ENCODE peak calls at places on chromosomes 3 and 15, in ten cellular contexts. One of them, this sample, is unnamed.

GRCh38 chr3:47370887-47371697 is 9.7 kb upstream of the PTPN23 start:
- DNase-seq in activated effector memory CD4-positive, alpha-beta T cell treated with Interleukin-2 at 50 U/mL for 16 hours: peak
- DNase-seq in KG1: no peak
- DNase-seq in caudate nucleus: no peak
- DNase-seq in activated T-cell treated with anti-CD3 and anti-CD28 coated beads, Interleukin-2, amount 50 U/mL, for 72 hours: peak
- DNase-seq in LoVo: no peak
- DNase-seq in BJ: no peak
- DNase-seq in dermis blood vessel endothelial cell: peak
- DNase-seq in AG04449: no peak
- DNase-seq in pons: no peak
- DNase-seq in this sample: peak

GRCh38 chr3:175346573-175347356 is 487.6 kb downstream of the NAALADL2 start:
- DNase-seq in pons: peak
- DNase-seq in BJ: peak
- DNase-seq in activated T-cell treated with anti-CD3 and anti-CD28 coated beads, Interleukin-2, amount 50 U/mL, for 72 hours: no peak
- DNase-seq in caudate nucleus: peak
- DNase-seq in activated effector memory CD4-positive, alpha-beta T cell treated with Interleukin-2 at 50 U/mL for 16 hours: no peak
- DNase-seq in AG04449: peak
- DNase-seq in KG1: no peak
- DNase-seq in LoVo: peak
- DNase-seq in dermis blood vessel endothelial cell: peak
- DNase-seq in this sample: no peak

GRCh38 chr15:47876986-47877385 is 159.7 kb downstream of the SEMA6D start:
- DNase-seq in caudate nucleus: no peak
- DNase-seq in pons: no peak
- DNase-seq in activated effector memory CD4-positive, alpha-beta T cell treated with Interleukin-2 at 50 U/mL for 16 hours: no peak
- DNase-seq in KG1: no peak
- DNase-seq in activated T-cell treated with anti-CD3 and anti-CD28 coated beads, Interleukin-2, amount 50 U/mL, for 72 hours: no peak
- DNase-seq in dermis blood vessel endothelial cell: no peak
- DNase-seq in LoVo: no peak
- DNase-seq in BJ: no peak
- DNase-seq in AG04449: no peak
- DNase-seq in this sample: no peak

GRCh38 chr3:38031022-38031994 is 1.9 kb upstream of the PLCD1 start:
- DNase-seq in activated effector memory CD4-positive, alpha-beta T cell treated with Interleukin-2 at 50 U/mL for 16 hours: peak
- DNase-seq in pons: no peak
- DNase-seq in dermis blood vessel endothelial cell: peak
- DNase-seq in activated T-cell treated with anti-CD3 and anti-CD28 coated beads, Interleukin-2, amount 50 U/mL, for 72 hours: peak
- DNase-seq in caudate nucleus: no peak
- DNase-seq in BJ: no peak
- DNase-seq in AG04449: no peak
- DNase-seq in LoVo: peak
- DNase-seq in KG1: no peak
- DNase-seq in this sample: peak

GRCh38 chr3:194586839-194587238 is 46.4 kb downstream of the TMEM44 start:
- DNase-seq in caudate nucleus: no peak
- DNase-seq in dermis blood vessel endothelial cell: peak
- DNase-seq in activated effector memory CD4-positive, alpha-beta T cell treated with Interleukin-2 at 50 U/mL for 16 hours: no peak
- DNase-seq in activated T-cell treated with anti-CD3 and anti-CD28 coated beads, Interleukin-2, amount 50 U/mL, for 72 hours: no peak
- DNase-seq in BJ: no peak
- DNase-seq in KG1: no peak
- DNase-seq in pons: no peak
- DNase-seq in AG04449: no peak
- DNase-seq in LoVo: no peak
- DNase-seq in this sample: no peak

GRCh38 chr3:52518723-52519444 is 14.8 kb downstream of the NT5DC2 start:
- DNase-seq in dermis blood vessel endothelial cell: no peak
- DNase-seq in activated effector memory CD4-positive, alpha-beta T cell treated with Interleukin-2 at 50 U/mL for 16 hours: no peak
- DNase-seq in LoVo: no peak
- DNase-seq in AG04449: no peak
- DNase-seq in activated T-cell treated with anti-CD3 and anti-CD28 coated beads, Interleukin-2, amount 50 U/mL, for 72 hours: no peak
- DNase-seq in KG1: no peak
- DNase-seq in caudate nucleus: no peak
- DNase-seq in BJ: no peak
- DNase-seq in pons: no peak
- DNase-seq in this sample: no peak

GRCh38 chr3:194170793-194171192 is 34.8 kb downstream of the HES1 start:
- DNase-seq in dermis blood vessel endothelial cell: no peak
- DNase-seq in KG1: no peak
- DNase-seq in AG04449: no peak
- DNase-seq in activated effector memory CD4-positive, alpha-beta T cell treated with Interleukin-2 at 50 U/mL for 16 hours: no peak
- DNase-seq in caudate nucleus: no peak
- DNase-seq in BJ: no peak
- DNase-seq in pons: no peak
- DNase-seq in LoVo: no peak
- DNase-seq in activated T-cell treated with anti-CD3 and anti-CD28 coated beads, Interleukin-2, amount 50 U/mL, for 72 hours: no peak
- DNase-seq in this sample: no peak

GRCh38 chr15:74010929-74011540 is 16.5 kb downstream of the PML start:
- DNase-seq in activated T-cell treated with anti-CD3 and anti-CD28 coated beads, Interleukin-2, amount 50 U/mL, for 72 hours: no peak
- DNase-seq in dermis blood vessel endothelial cell: peak
- DNase-seq in KG1: no peak
- DNase-seq in LoVo: no peak
- DNase-seq in BJ: no peak
- DNase-seq in caudate nucleus: no peak
- DNase-seq in AG04449: no peak
- DNase-seq in pons: no peak
- DNase-seq in activated effector memory CD4-positive, alpha-beta T cell treated with Interleukin-2 at 50 U/mL for 16 hours: no peak
- DNase-seq in this sample: no peak

GRCh38 chr3:33430061-33430460 is 10.1 kb downstream of the UBP1 start:
- DNase-seq in activated T-cell treated with anti-CD3 and anti-CD28 coated beads, Interleukin-2, amount 50 U/mL, for 72 hours: no peak
- DNase-seq in KG1: no peak
- DNase-seq in activated effector memory CD4-positive, alpha-beta T cell treated with Interleukin-2 at 50 U/mL for 16 hours: no peak
- DNase-seq in BJ: no peak
- DNase-seq in pons: no peak
- DNase-seq in LoVo: no peak
- DNase-seq in AG04449: no peak
- DNase-seq in dermis blood vessel endothelial cell: no peak
- DNase-seq in caudate nucleus: no peak
- DNase-seq in this sample: no peak

GRCh38 chr15:70670680-70671079 is 92.7 kb downstream of the UACA start:
- DNase-seq in AG04449: no peak
- DNase-seq in KG1: no peak
- DNase-seq in BJ: no peak
- DNase-seq in pons: no peak
- DNase-seq in activated effector memory CD4-positive, alpha-beta T cell treated with Interleukin-2 at 50 U/mL for 16 hours: no peak
- DNase-seq in dermis blood vessel endothelial cell: no peak
- DNase-seq in LoVo: peak
- DNase-seq in caudate nucleus: no peak
- DNase-seq in activated T-cell treated with anti-CD3 and anti-CD28 coated beads, Interleukin-2, amount 50 U/mL, for 72 hours: no peak
- DNase-seq in this sample: no peak

GRCh38 chr3:84881288-84881687 is 77.5 kb upstream of the CADM2 start:
- DNase-seq in KG1: no peak
- DNase-seq in activated T-cell treated with anti-CD3 and anti-CD28 coated beads, Interleukin-2, amount 50 U/mL, for 72 hours: no peak
- DNase-seq in dermis blood vessel endothelial cell: no peak
- DNase-seq in activated effector memory CD4-positive, alpha-beta T cell treated with Interleukin-2 at 50 U/mL for 16 hours: no peak
- DNase-seq in caudate nucleus: no peak
- DNase-seq in AG04449: no peak
- DNase-seq in LoVo: no peak
- DNase-seq in pons: no peak
- DNase-seq in BJ: no peak
- DNase-seq in this sample: no peak

GRCh38 chr3:104526901-104527401 is 839.8 kb upstream of the ALCAM start:
- DNase-seq in dermis blood vessel endothelial cell: no peak
- DNase-seq in KG1: no peak
- DNase-seq in activated effector memory CD4-positive, alpha-beta T cell treated with Interleukin-2 at 50 U/mL for 16 hours: no peak
- DNase-seq in AG04449: no peak
- DNase-seq in activated T-cell treated with anti-CD3 and anti-CD28 coated beads, Interleukin-2, amount 50 U/mL, for 72 hours: no peak
- DNase-seq in pons: no peak
- DNase-seq in BJ: no peak
- DNase-seq in caudate nucleus: no peak
- DNase-seq in LoVo: no peak
- DNase-seq in this sample: no peak

GRCh38 chr3:94249491-94250079 is 186.7 kb downstream of the NSUN3 start:
- DNase-seq in AG04449: no peak
- DNase-seq in LoVo: peak
- DNase-seq in activated effector memory CD4-positive, alpha-beta T cell treated with Interleukin-2 at 50 U/mL for 16 hours: peak
- DNase-seq in activated T-cell treated with anti-CD3 and anti-CD28 coated beads, Interleukin-2, amount 50 U/mL, for 72 hours: peak
- DNase-seq in pons: peak
- DNase-seq in KG1: peak
- DNase-seq in dermis blood vessel endothelial cell: peak
- DNase-seq in caudate nucleus: peak
- DNase-seq in BJ: no peak
- DNase-seq in this sample: peak

GRCh38 chr3:195767792-195768191 is 43.9 kb downstream of the MUC4 start:
- DNase-seq in pons: no peak
- DNase-seq in BJ: no peak
- DNase-seq in activated T-cell treated with anti-CD3 and anti-CD28 coated beads, Interleukin-2, amount 50 U/mL, for 72 hours: no peak
- DNase-seq in AG04449: no peak
- DNase-seq in LoVo: no peak
- DNase-seq in dermis blood vessel endothelial cell: no peak
- DNase-seq in caudate nucleus: no peak
- DNase-seq in KG1: no peak
- DNase-seq in activated effector memory CD4-positive, alpha-beta T cell treated with Interleukin-2 at 50 U/mL for 16 hours: no peak
- DNase-seq in this sample: no peak

GRCh38 chr3:7793786-7794185 is 707.8 kb upstream of the LMCD1 start:
- DNase-seq in BJ: no peak
- DNase-seq in activated T-cell treated with anti-CD3 and anti-CD28 coated beads, Interleukin-2, amount 50 U/mL, for 72 hours: no peak
- DNase-seq in caudate nucleus: no peak
- DNase-seq in activated effector memory CD4-positive, alpha-beta T cell treated with Interleukin-2 at 50 U/mL for 16 hours: no peak
- DNase-seq in pons: no peak
- DNase-seq in KG1: no peak
- DNase-seq in LoVo: no peak
- DNase-seq in dermis blood vessel endothelial cell: no peak
- DNase-seq in AG04449: no peak
- DNase-seq in this sample: no peak

GRCh38 chr3:197882580-197882979 is 67.4 kb upstream of the RPL35A start:
- DNase-seq in activated effector memory CD4-positive, alpha-beta T cell treated with Interleukin-2 at 50 U/mL for 16 hours: no peak
- DNase-seq in AG04449: no peak
- DNase-seq in pons: no peak
- DNase-seq in LoVo: no peak
- DNase-seq in BJ: no peak
- DNase-seq in KG1: no peak
- DNase-seq in dermis blood vessel endothelial cell: no peak
- DNase-seq in activated T-cell treated with anti-CD3 and anti-CD28 coated beads, Interleukin-2, amount 50 U/mL, for 72 hours: no peak
- DNase-seq in caudate nucleus: no peak
- DNase-seq in this sample: no peak

GRCh38 chr3:196135693-196136639 is 54.1 kb upstream of the TFRC start:
- DNase-seq in KG1: no peak
- DNase-seq in dermis blood vessel endothelial cell: peak
- DNase-seq in pons: no peak
- DNase-seq in caudate nucleus: no peak
- DNase-seq in BJ: no peak
- DNase-seq in AG04449: no peak
- DNase-seq in LoVo: no peak
- DNase-seq in activated effector memory CD4-positive, alpha-beta T cell treated with Interleukin-2 at 50 U/mL for 16 hours: no peak
- DNase-seq in activated T-cell treated with anti-CD3 and anti-CD28 coated beads, Interleukin-2, amount 50 U/mL, for 72 hours: no peak
- DNase-seq in this sample: no peak

GRCh38 chr3:67640023-67640660 is 14.3 kb downstream of the SUCLG2 start:
- DNase-seq in BJ: no peak
- DNase-seq in AG04449: no peak
- DNase-seq in activated T-cell treated with anti-CD3 and anti-CD28 coated beads, Interleukin-2, amount 50 U/mL, for 72 hours: no peak
- DNase-seq in pons: peak
- DNase-seq in LoVo: no peak
- DNase-seq in KG1: no peak
- DNase-seq in caudate nucleus: no peak
- DNase-seq in activated effector memory CD4-positive, alpha-beta T cell treated with Interleukin-2 at 50 U/mL for 16 hours: no peak
- DNase-seq in dermis blood vessel endothelial cell: no peak
- DNase-seq in this sample: no peak

GRCh38 chr15:50116477-50116876 is 2.6 kb downstream of the ATP8B4 start:
- DNase-seq in caudate nucleus: no peak
- DNase-seq in KG1: peak
- DNase-seq in activated T-cell treated with anti-CD3 and anti-CD28 coated beads, Interleukin-2, amount 50 U/mL, for 72 hours: peak
- DNase-seq in activated effector memory CD4-positive, alpha-beta T cell treated with Interleukin-2 at 50 U/mL for 16 hours: no peak
- DNase-seq in pons: peak
- DNase-seq in BJ: no peak
- DNase-seq in AG04449: no peak
- DNase-seq in dermis blood vessel endothelial cell: peak
- DNase-seq in LoVo: peak
- DNase-seq in this sample: no peak

GRCh38 chr3:165103616-165104015 is 25.3 kb upstream of the SI start:
- DNase-seq in BJ: no peak
- DNase-seq in dermis blood vessel endothelial cell: no peak
- DNase-seq in activated T-cell treated with anti-CD3 and anti-CD28 coated beads, Interleukin-2, amount 50 U/mL, for 72 hours: no peak
- DNase-seq in activated effector memory CD4-positive, alpha-beta T cell treated with Interleukin-2 at 50 U/mL for 16 hours: no peak
- DNase-seq in KG1: no peak
- DNase-seq in LoVo: no peak
- DNase-seq in pons: no peak
- DNase-seq in AG04449: no peak
- DNase-seq in caudate nucleus: no peak
- DNase-seq in this sample: no peak

GRCh38 chr3:58529516-58530353 is 7.3 kb downstream of the ACOX2 start:
- DNase-seq in BJ: no peak
- DNase-seq in pons: no peak
- DNase-seq in AG04449: no peak
- DNase-seq in dermis blood vessel endothelial cell: peak
- DNase-seq in activated effector memory CD4-positive, alpha-beta T cell treated with Interleukin-2 at 50 U/mL for 16 hours: no peak
- DNase-seq in LoVo: no peak
- DNase-seq in KG1: no peak
- DNase-seq in caudate nucleus: no peak
- DNase-seq in activated T-cell treated with anti-CD3 and anti-CD28 coated beads, Interleukin-2, amount 50 U/mL, for 72 hours: no peak
- DNase-seq in this sample: no peak

GRCh38 chr3:195352895-195353488 is 82.0 kb upstream of the XXYLT1 start:
- DNase-seq in BJ: peak
- DNase-seq in LoVo: peak
- DNase-seq in dermis blood vessel endothelial cell: no peak
- DNase-seq in caudate nucleus: no peak
- DNase-seq in pons: no peak
- DNase-seq in KG1: no peak
- DNase-seq in activated effector memory CD4-positive, alpha-beta T cell treated with Interleukin-2 at 50 U/mL for 16 hours: no peak
- DNase-seq in activated T-cell treated with anti-CD3 and anti-CD28 coated beads, Interleukin-2, amount 50 U/mL, for 72 hours: no peak
- DNase-seq in AG04449: peak
- DNase-seq in this sample: no peak

GRCh38 chr15:38058596-38059075 is 124.2 kb downstream of the TMCO5A start:
- DNase-seq in pons: no peak
- DNase-seq in activated T-cell treated with anti-CD3 and anti-CD28 coated beads, Interleukin-2, amount 50 U/mL, for 72 hours: no peak
- DNase-seq in AG04449: no peak
- DNase-seq in KG1: no peak
- DNase-seq in BJ: no peak
- DNase-seq in dermis blood vessel endothelial cell: no peak
- DNase-seq in LoVo: no peak
- DNase-seq in activated effector memory CD4-positive, alpha-beta T cell treated with Interleukin-2 at 50 U/mL for 16 hours: no peak
- DNase-seq in caudate nucleus: no peak
- DNase-seq in this sample: no peak

GRCh38 chr3:194101592-194102432 is 34.1 kb upstream of the HES1 start:
- DNase-seq in activated effector memory CD4-positive, alpha-beta T cell treated with Interleukin-2 at 50 U/mL for 16 hours: no peak
- DNase-seq in LoVo: no peak
- DNase-seq in BJ: no peak
- DNase-seq in activated T-cell treated with anti-CD3 and anti-CD28 coated beads, Interleukin-2, amount 50 U/mL, for 72 hours: no peak
- DNase-seq in dermis blood vessel endothelial cell: no peak
- DNase-seq in AG04449: no peak
- DNase-seq in pons: no peak
- DNase-seq in KG1: no peak
- DNase-seq in caudate nucleus: no peak
- DNase-seq in this sample: no peak

GRCh38 chr3:15287565-15288330 is 44.6 kb downstream of the SH3BP5 start:
- DNase-seq in activated T-cell treated with anti-CD3 and anti-CD28 coated beads, Interleukin-2, amount 50 U/mL, for 72 hours: no peak
- DNase-seq in AG04449: no peak
- DNase-seq in KG1: no peak
- DNase-seq in pons: no peak
- DNase-seq in BJ: peak
- DNase-seq in activated effector memory CD4-positive, alpha-beta T cell treated with Interleukin-2 at 50 U/mL for 16 hours: no peak
- DNase-seq in LoVo: no peak
- DNase-seq in dermis blood vessel endothelial cell: no peak
- DNase-seq in caudate nucleus: no peak
- DNase-seq in this sample: no peak

GRCh38 chr3:110598847-110599490 is 472.6 kb upstream of the NECTIN3 start:
- DNase-seq in activated effector memory CD4-positive, alpha-beta T cell treated with Interleukin-2 at 50 U/mL for 16 hours: no peak
- DNase-seq in caudate nucleus: no peak
- DNase-seq in BJ: no peak
- DNase-seq in LoVo: no peak
- DNase-seq in pons: no peak
- DNase-seq in dermis blood vessel endothelial cell: no peak
- DNase-seq in activated T-cell treated with anti-CD3 and anti-CD28 coated beads, Interleukin-2, amount 50 U/mL, for 72 hours: no peak
- DNase-seq in KG1: no peak
- DNase-seq in AG04449: no peak
- DNase-seq in this sample: no peak

GRCh38 chr15:62684143-62684808 is 358.3 kb upstream of the TPM1 start:
- DNase-seq in caudate nucleus: no peak
- DNase-seq in activated effector memory CD4-positive, alpha-beta T cell treated with Interleukin-2 at 50 U/mL for 16 hours: no peak
- DNase-seq in LoVo: no peak
- DNase-seq in BJ: no peak
- DNase-seq in AG04449: no peak
- DNase-seq in dermis blood vessel endothelial cell: no peak
- DNase-seq in pons: no peak
- DNase-seq in activated T-cell treated with anti-CD3 and anti-CD28 coated beads, Interleukin-2, amount 50 U/mL, for 72 hours: no peak
- DNase-seq in KG1: no peak
- DNase-seq in this sample: no peak

GRCh38 chr3:14371573-14372474 is 30.6 kb upstream of the SLC6A6 start:
- DNase-seq in AG04449: no peak
- DNase-seq in LoVo: peak
- DNase-seq in BJ: peak
- DNase-seq in KG1: no peak
- DNase-seq in activated effector memory CD4-positive, alpha-beta T cell treated with Interleukin-2 at 50 U/mL for 16 hours: no peak
- DNase-seq in caudate nucleus: no peak
- DNase-seq in pons: peak
- DNase-seq in activated T-cell treated with anti-CD3 and anti-CD28 coated beads, Interleukin-2, amount 50 U/mL, for 72 hours: no peak
- DNase-seq in dermis blood vessel endothelial cell: peak
- DNase-seq in this sample: no peak

This sample was measured in C1 segment of cervical spinal cord.